ENCODE peak calls at places on chromosomes 12 and 14, in five cellular contexts. V is prostate gland, O is upper lobe of right lung, Z is breast epithelium, F is adrenal gland. Q is an unnamed sample.
A peak's percentile ranks its signal among the peaks of the same experiment; 100 is the strongest.

GRCh38 chr12:72995616-72996015 is 723.4 kb downstream of the TRHDE start:
- DNase-seq in O (no peak), V (no peak), Z (no peak), F (no peak), Q (no peak)

GRCh38 chr12:31207799-31208465 is 118.0 kb downstream of the SINHCAF start:
- DNase-seq in F (no peak), O (no peak), V (no peak), Z (no peak), Q (no peak)

GRCh38 chr12:116426391-116427136 is 132.6 kb upstream of the MAP1LC3B2 start:
- DNase-seq in Z (no peak), O (no peak), F (no peak), V (no peak), Q (peak; percentile 98)

GRCh38 chr14:68782091-68782981 is 10.5 kb downstream of the ZFP36L1 start:
- DNase-seq in V (no peak), F (no peak), Z (no peak), O (no peak), Q (no peak)

GRCh38 chr12:1978078-1978477 is 26.2 kb downstream of the DCP1B start:
- DNase-seq in O (no peak), V (no peak), Z (no peak), F (no peak), Q (peak; percentile 79)

GRCh38 chr12:3075315-3075714 is 1.9 kb upstream of the TSPAN9 start:
- DNase-seq in Z (peak; percentile 50), V (no peak), F (no peak), O (no peak), Q (no peak)

GRCh38 chr12:13038491-13039161 is 5.6 kb upstream of the FAM234B start:
- DNase-seq in O (no peak), F (no peak), V (no peak), Z (no peak), Q (peak; percentile 59)

GRCh38 chr12:100643246-100643645 is 69.8 kb downstream of the GAS2L3 start:
- DNase-seq in F (no peak), V (no peak), Z (no peak), O (peak; percentile 69), Q (no peak)

GRCh38 chr12:116389990-116390655 is 112.6 kb upstream of the MED13L start:
- DNase-seq in V (peak; percentile 75), Z (peak; percentile 80), O (no peak), F (peak; percentile 41), Q (peak; percentile 90)

GRCh38 chr14:77498120-77498979 is at the start of gene ISM2:
- DNase-seq in V (peak; percentile 21), O (peak; percentile 65), F (peak; percentile 52), Z (no peak), Q (peak; percentile 71)

GRCh38 chr14:95119336-95119735 is 38.0 kb downstream of the DICER1 start:
- DNase-seq in F (no peak), V (no peak), O (no peak), Z (no peak), Q (no peak)

GRCh38 chr14:105903971-105904370 is 377.6 kb downstream of the TMEM121 start:
- DNase-seq in F (no peak), Z (no peak), V (no peak), O (no peak), Q (no peak)

GRCh38 chr12:55499810-55500252 is 7.7 kb downstream of the OR6C68 start:
- DNase-seq in Z (no peak), O (no peak), F (no peak), V (no peak), Q (no peak)

GRCh38 chr14:21084988-21085853 is 13.2 kb downstream of the ZNF219 start:
- DNase-seq in F (peak; percentile 61), O (peak; percentile 80), V (peak; percentile 87), Z (no peak), Q (peak; percentile 87)

GRCh38 chr12:70456953-70457352 is 90.9 kb downstream of the KCNMB4 start:
- DNase-seq in V (no peak), O (no peak), F (no peak), Z (no peak), Q (no peak)

GRCh38 chr12:26031814-26032213 is 73.3 kb downstream of the RASSF8 start:
- DNase-seq in V (no peak), F (no peak), Z (no peak), O (no peak), Q (no peak)

GRCh38 chr12:44294649-44295048 is 458.8 kb downstream of the TMEM117 start:
- DNase-seq in Z (no peak), O (no peak), F (no peak), V (no peak), Q (no peak)

GRCh38 chr14:24293525-24293924 is 6.1 kb downstream of the DHRS1 start:
- DNase-seq in F (no peak), V (no peak), Z (no peak), O (no peak), Q (no peak)
- H3K4me3 ChIP-seq in F (no peak overlapping the region), V (no peak overlapping the region), Z (no peak overlapping the region), O (no peak overlapping the region), Q (no peak overlapping the region)

GRCh38 chr12:57626111-57626928 is 6.7 kb downstream of the B4GALNT1 start:
- DNase-seq in V (no peak), Z (no peak), O (no peak), F (no peak), Q (no peak)
- H3K27me3 ChIP-seq in V (peaks cover 16% of the 10 kb centered on the region), Z (no peaks in the 10 kb centered on the region), O (peaks cover 89% of the 10 kb centered on the region), F (peaks cover 52% of the 10 kb centered on the region), Q (peaks cover 85% of the 10 kb centered on the region)

DNA sequence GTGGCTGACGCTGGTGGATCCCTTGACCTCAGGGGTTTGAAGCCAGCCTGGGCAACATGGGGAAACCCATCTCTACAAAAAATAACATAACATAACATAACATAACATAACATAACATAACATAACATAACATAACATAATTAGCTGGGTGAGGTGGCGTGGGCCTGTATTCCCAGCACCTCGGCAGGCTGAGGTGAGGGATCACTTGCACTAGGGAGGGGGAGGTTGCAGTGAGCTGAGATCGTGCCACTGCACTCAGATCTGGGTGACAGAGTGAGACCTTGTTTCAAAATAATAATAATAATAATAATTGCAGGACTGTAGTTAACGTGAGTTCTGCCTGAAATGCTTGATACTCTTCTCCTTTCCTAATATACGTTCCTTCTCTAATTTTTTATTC is 1.3 kb downstream of the MAGOHB start:
- DNase-seq in Z (no peak), F (no peak), O (no peak), V (no peak), Q (no peak)
- H3K4me3 ChIP-seq in Z (peak overlapping the region; percentile 73), F (no peak overlapping the region), O (peak overlapping the region; percentile 62), V (no peak overlapping the region), Q (peak overlapping the region; percentile 94)

GRCh38 chr14:96614528-96614927 is 112.3 kb downstream of the PAPOLA start:
- DNase-seq in F (no peak), O (no peak), Z (no peak), V (no peak), Q (no peak)

GRCh38 chr14:96622926-96623325 is 120.7 kb downstream of the PAPOLA start:
- DNase-seq in O (no peak), V (no peak), Z (no peak), F (no peak), Q (no peak)

GRCh38 chr14:96616168-96616681 is 114.0 kb downstream of the PAPOLA start:
- DNase-seq in V (no peak), O (no peak), F (no peak), Z (no peak), Q (no peak)

GRCh38 chr14:96617635-96618034 is 115.5 kb downstream of the PAPOLA start:
- DNase-seq in V (no peak), Z (no peak), O (no peak), F (no peak), Q (no peak)
- H3K27me3 ChIP-seq in V (no peaks in the 10 kb centered on the region), Z (no peaks in the 10 kb centered on the region), O (peaks cover 13% of the 10 kb centered on the region), F (peaks cover 6% of the 10 kb centered on the region), Q (peaks cover 32% of the 10 kb centered on the region)

GRCh38 chr14:64113279-64113678 is 180.9 kb downstream of the ESR2 start:
- DNase-seq in V (peak; percentile 15), Z (no peak), O (no peak), F (no peak), Q (no peak)
- H3K4me3 ChIP-seq in V (no peak overlapping the region), Z (no peak overlapping the region), O (no peak overlapping the region), F (no peak overlapping the region), Q (no peak overlapping the region)

GRCh38 chr12:77062396-77062795 is 3.0 kb downstream of the E2F7 start:
- DNase-seq in O (no peak), F (no peak), Z (no peak), V (no peak), Q (no peak)

GRCh38 chr12:77062846-77063461 is 2.4 kb downstream of the E2F7 start:
- DNase-seq in F (peak; percentile 9), Z (no peak), V (peak; percentile 9), O (no peak), Q (no peak)

GRCh38 chr12:77060883-77061240 is 4.5 kb downstream of the E2F7 start:
- DNase-seq in O (no peak), Z (no peak), F (no peak), V (no peak), Q (no peak)

GRCh38 chr12:77065361-77066204 is at the start of gene E2F7:
- DNase-seq in O (peak; percentile 92), V (peak; percentile 88), F (peak; percentile 84), Z (peak; percentile 70), Q (peak; percentile 92)

DNA sequence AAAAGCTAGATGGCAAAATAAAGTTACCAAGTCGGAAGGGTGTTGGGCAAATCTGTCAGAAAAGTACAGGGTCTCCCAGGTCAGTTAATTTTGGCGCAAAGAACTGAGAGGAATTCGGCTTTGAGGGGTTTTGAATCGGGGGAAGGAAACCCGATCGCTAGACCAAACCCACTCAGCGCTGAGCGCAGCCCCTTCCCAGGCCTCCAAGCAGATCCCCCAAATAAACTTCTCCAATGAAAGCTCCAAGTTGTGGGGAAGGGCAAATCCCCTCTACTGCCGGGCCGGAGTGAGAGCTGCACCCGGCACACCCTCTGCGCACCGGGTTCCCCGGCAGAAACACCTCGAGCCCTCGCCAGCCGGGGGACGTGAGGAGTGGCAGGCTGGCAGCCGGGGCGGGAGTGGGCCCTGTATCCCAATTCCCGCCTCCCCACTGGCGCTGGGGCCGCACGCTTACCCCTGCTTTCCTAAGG is 443 bp downstream of the E2F7 start:
- DNase-seq in F (no peak), V (no peak), Z (peak; percentile 51), O (no peak), Q (no peak)
- H3K27me3 ChIP-seq in F (peaks cover 19% of the 10 kb centered on the region), V (no peaks in the 10 kb centered on the region), Z (no peaks in the 10 kb centered on the region), O (peaks cover 20% of the 10 kb centered on the region), Q (no peaks in the 10 kb centered on the region)

GRCh38 chr12:108832730-108833354 is 24.5 kb downstream of the SSH1 start:
- DNase-seq in F (no peak), V (peak; percentile 44), Z (no peak), O (no peak), Q (peak; percentile 93)
- H3K4me3 ChIP-seq in F (no peak overlapping the region), V (no peak overlapping the region), Z (no peak overlapping the region), O (no peak overlapping the region), Q (peak overlapping the region; percentile 56)

DNA sequence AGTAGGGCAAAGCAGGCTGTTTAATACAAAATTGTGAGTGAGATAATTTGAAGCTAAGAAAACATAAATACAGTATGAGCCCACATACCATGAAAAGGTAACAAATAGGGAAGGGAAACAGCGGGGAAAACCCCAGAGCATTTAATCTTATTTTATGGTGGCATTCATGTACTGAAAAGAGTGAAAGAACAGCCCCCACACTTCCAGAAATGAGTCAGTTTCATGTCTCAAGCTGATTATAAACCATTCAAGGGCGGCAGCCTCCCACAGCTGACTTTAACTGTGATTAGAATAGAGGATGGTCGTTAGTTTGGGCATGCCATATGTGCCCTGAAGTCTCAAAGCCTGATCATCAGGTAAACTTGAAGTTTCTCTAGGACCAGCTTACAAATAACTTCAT is 64.5 kb downstream of the FOXG1 start:
- DNase-seq in O (no peak), F (no peak), V (no peak), Z (no peak), Q (no peak)
- H3K27me3 ChIP-seq in O (no peaks in the 10 kb centered on the region), F (no peaks in the 10 kb centered on the region), V (no peaks in the 10 kb centered on the region), Z (no peaks in the 10 kb centered on the region), Q (no peaks in the 10 kb centered on the region)

Q was measured in adipocyte.